ENCODE peak calls at places on chromosome 9, in nine cellular contexts. Q is activated T-helper 2 cell treated with anti-CD3 and anti-CD28 coated beads, Interferon-gamma antibody, Interleukin-2, Interleukin-4, amounts not matched to agents 10 μg/mL and 5 μg/mL and 100 μg/mL, durations not matched to agents 14 hours and 24 hours and 36 hours; S is cortex of kidney; H is HT1080; R is fibroblast of mammary gland; Y is astrocyte of the spinal cord; N is occipital lobe; E is activated effector memory CD4-positive, alpha-beta T cell treated with anti-CD3 and anti-CD28 coated beads, Interleukin-2, amount 50 U/mL, for 16 hours; L is AG08395. M is an unnamed sample.

GRCh38 chr9:114417511-114417910 is 29.7 kb upstream of the AKNA start:
- DNase-seq in Q (no peak), S (no peak), H (peak), R (peak), Y (peak), N (no peak), E (no peak), L (peak), M (no peak)

GRCh38 chr9:130042406-130042930 is 521 bp downstream of the FNBP1 start:
- DNase-seq in Q (no peak), S (no peak), H (no peak), R (no peak), Y (no peak), N (peak), E (peak), L (peak), M (no peak)

GRCh38 chr9:93118863-93119702 is 15.0 kb downstream of the NINJ1 start:
- DNase-seq in Q (no peak), S (no peak), H (no peak), R (no peak), Y (no peak), N (no peak), E (peak), L (no peak), M (peak)

GRCh38 chr9:113143432-113144227 is 7.2 kb upstream of the SLC31A2 start:
- DNase-seq in Q (no peak), S (no peak), H (no peak), R (no peak), Y (no peak), N (no peak), E (no peak), L (no peak), M (no peak)

GRCh38 chr9:131273791-131274673 is 2.3 kb downstream of the FAM78A start:
- DNase-seq in Q (no peak), S (no peak), H (no peak), R (no peak), Y (no peak), N (no peak), E (no peak), L (no peak), M (no peak)

GRCh38 chr9:131111186-131111853 is 14.1 kb upstream of the NUP214 start:
- DNase-seq in Q (no peak), S (no peak), H (no peak), R (no peak), Y (peak), N (no peak), E (no peak), L (no peak), M (no peak)

GRCh38 chr9:88400021-88400420 is 11.8 kb downstream of the SPIN1 start:
- DNase-seq in Q (no peak), S (no peak), H (peak), R (peak), Y (peak), N (no peak), E (no peak), L (peak), M (no peak)

GRCh38 chr9:78292716-78293497 is 4.0 kb upstream of the PSAT1 start:
- DNase-seq in Q (no peak), S (no peak), H (no peak), R (no peak), Y (no peak), N (no peak), E (no peak), L (no peak), M (no peak)

GRCh38 chr9:35908484-35909125 is 685 bp upstream of the SPAAR start:
- DNase-seq in Q (no peak), S (no peak), H (no peak), R (no peak), Y (no peak), N (no peak), E (no peak), L (peak), M (no peak)

GRCh38 chr9:87607859-87608258 is 110.2 kb downstream of the DAPK1 start:
- DNase-seq in Q (no peak), S (no peak), H (no peak), R (no peak), Y (no peak), N (no peak), E (no peak), L (no peak), M (no peak)

GRCh38 chr9:126131066-126132010 is 195.3 kb upstream of the MVB12B start:
- DNase-seq in Q (peak), S (no peak), H (no peak), R (no peak), Y (no peak), N (no peak), E (no peak), L (no peak), M (no peak)

GRCh38 chr9:138009016-138009415 is 131.4 kb downstream of the CACNA1B start:
- DNase-seq in Q (no peak), S (no peak), H (no peak), R (no peak), Y (no peak), N (no peak), E (peak), L (no peak), M (no peak)

GRCh38 chr9:87725356-87725899 is 491 bp upstream of the CTSL start:
- DNase-seq in Q (no peak), S (no peak), H (no peak), R (peak), Y (no peak), N (peak), E (no peak), L (peak), M (peak)

GRCh38 chr9:89461302-89461701 is 36.6 kb downstream of the SEMA4D start:
- DNase-seq in Q (no peak), S (no peak), H (peak), R (peak), Y (peak), N (peak), E (peak), L (peak), M (no peak)

GRCh38 chr9:96874947-96875459 is 20.7 kb upstream of the ZNF782 start:
- DNase-seq in Q (no peak), S (no peak), H (peak), R (peak), Y (peak), N (no peak), E (no peak), L (no peak), M (no peak)

GRCh38 chr9:109319631-109320233 is 1.1 kb downstream of the EPB41L4B start:
- DNase-seq in Q (no peak), S (no peak), H (no peak), R (no peak), Y (peak), N (no peak), E (no peak), L (no peak), M (no peak)

GRCh38 chr9:83714316-83714715 is 6.6 kb upstream of the UBQLN1 start:
- DNase-seq in Q (no peak), S (no peak), H (no peak), R (no peak), Y (no peak), N (no peak), E (no peak), L (no peak), M (no peak)

GRCh38 chr9:131677445-131678180 is 62.3 kb downstream of the RAPGEF1 start:
- DNase-seq in Q (no peak), S (no peak), H (peak), R (peak), Y (peak), N (no peak), E (no peak), L (peak), M (peak)

GRCh38 chr9:130936285-130937117 is 2.5 kb downstream of the FIBCD1 start:
- DNase-seq in Q (no peak), S (no peak), H (no peak), R (peak), Y (peak), N (no peak), E (no peak), L (peak), M (peak)

GRCh38 chr9:1869843-1870242 is 145.3 kb upstream of the SMARCA2 start:
- DNase-seq in Q (no peak), S (no peak), H (peak), R (peak), Y (no peak), N (no peak), E (peak), L (no peak), M (no peak)

GRCh38 chr9:133071484-133072150 is 9.8 kb downstream of the CEL start:
- DNase-seq in Q (no peak), S (no peak), H (no peak), R (no peak), Y (no peak), N (no peak), E (peak), L (no peak), M (no peak)

GRCh38 chr9:122050167-122050566 is 42.9 kb downstream of the TTLL11 start:
- DNase-seq in Q (no peak), S (no peak), H (no peak), R (no peak), Y (no peak), N (no peak), E (no peak), L (no peak), M (no peak)

GRCh38 chr9:93902051-93902779 is 52.9 kb downstream of the BARX1 start:
- DNase-seq in Q (no peak), S (no peak), H (no peak), R (no peak), Y (no peak), N (no peak), E (peak), L (no peak), M (no peak)

GRCh38 chr9:37343724-37344123 is 78.8 kb upstream of the GRHPR start:
- DNase-seq in Q (no peak), S (no peak), H (no peak), R (no peak), Y (no peak), N (no peak), E (no peak), L (no peak), M (no peak)

GRCh38 chr9:98536542-98537173 is 172.1 kb downstream of the GABBR2 start:
- DNase-seq in Q (peak), S (no peak), H (no peak), R (no peak), Y (no peak), N (no peak), E (no peak), L (no peak), M (no peak)

GRCh38 chr9:81529556-81530193 is 159.7 kb downstream of the TLE1 start:
- DNase-seq in Q (no peak), S (no peak), H (peak), R (peak), Y (peak), N (no peak), E (no peak), L (peak), M (no peak)

GRCh38 chr9:95505676-95506437 is 10.9 kb downstream of the PTCH1 start:
- DNase-seq in Q (no peak), S (no peak), H (no peak), R (peak), Y (peak), N (no peak), E (peak), L (peak), M (peak)

GRCh38 chr9:127336708-127337352 is 60.1 kb upstream of the SLC2A8 start:
- DNase-seq in Q (no peak), S (no peak), H (peak), R (peak), Y (peak), N (peak), E (no peak), L (peak), M (peak)

GRCh38 chr9:134889386-134890214 is 9.0 kb downstream of the FCN2 start:
- DNase-seq in Q (no peak), S (no peak), H (no peak), R (no peak), Y (no peak), N (no peak), E (no peak), L (no peak), M (no peak)

GRCh38 chr9:80552931-80553330 is 981.2 kb downstream of the TLE4 start:
- DNase-seq in Q (no peak), S (no peak), H (no peak), R (peak), Y (no peak), N (no peak), E (no peak), L (no peak), M (no peak)

GRCh38 chr9:2722715-2723114 is 5.4 kb downstream of the KCNV2 start:
- DNase-seq in Q (no peak), S (no peak), H (peak), R (peak), Y (peak), N (no peak), E (no peak), L (peak), M (no peak)

GRCh38 chr9:113238859-113239231 is 17.5 kb downstream of the SLC31A1 start:
- DNase-seq in Q (no peak), S (no peak), H (no peak), R (peak), Y (no peak), N (no peak), E (no peak), L (no peak), M (no peak)

M was measured in Ammon's horn.